ENCODE peak calls at places on chromosome 15, in nine cellular contexts. G is left cardiac atrium; S is brain microvascular endothelial cell; Q is stimulated activated CD8-positive, alpha-beta memory T cell treated with anti-CD3 and anti-CD28 coated beads, Interleukin-7, amount 100 ng/mL, for 4 hours; H is amygdala; E is RWPE2; F is dorsolateral prefrontal cortex; B is NCI-H1092; W is NCI-H1694 treated with DMSO at 0.1 percent for 48 hours. M is an unnamed sample.

GRCh38 chr15:35992791-35993190 is 446.8 kb upstream of the DPH6 start:
- DNase-seq in G (no peak), S (no peak), Q (no peak), H (no peak), E (no peak), F (no peak), B (no peak), W (no peak), M (no peak)

GRCh38 chr15:68307131-68307928 is 29.8 kb downstream of the FEM1B start:
- DNase-seq in G (no peak), S (no peak), Q (no peak), H (no peak), E (no peak), F (no peak), B (no peak), W (no peak), M (no peak)

GRCh38 chr15:65396283-65396964 is 18.6 kb upstream of the IGDCC3 start:
- DNase-seq in G (no peak), S (no peak), Q (no peak), H (no peak), E (no peak), F (no peak), B (no peak), W (no peak), M (no peak)

GRCh38 chr15:62844564-62845235 is 197.8 kb upstream of the TPM1 start:
- DNase-seq in G (no peak), S (peak), Q (no peak), H (no peak), E (no peak), F (no peak), B (no peak), W (no peak), M (no peak)

GRCh38 chr15:38873151-38873550 is 308.5 kb upstream of the RASGRP1 start:
- DNase-seq in G (no peak), S (no peak), Q (no peak), H (no peak), E (no peak), F (no peak), B (no peak), W (no peak), M (no peak)

GRCh38 chr15:41987246-41987924 is 15.0 kb upstream of the EHD4 start:
- DNase-seq in G (no peak), S (no peak), Q (no peak), H (no peak), E (peak), F (no peak), B (no peak), W (no peak), M (no peak)

GRCh38 chr15:68616397-68616796 is 37.6 kb downstream of the CORO2B start:
- DNase-seq in G (no peak), S (peak), Q (no peak), H (peak), E (no peak), F (peak), B (no peak), W (no peak), M (no peak)

GRCh38 chr15:33641069-33641468 is 327.2 kb upstream of the CHRM5 start:
- DNase-seq in G (no peak), S (no peak), Q (no peak), H (no peak), E (no peak), F (no peak), B (no peak), W (no peak), M (no peak)

GRCh38 chr15:98805434-98806274 is 157.3 kb downstream of the IGF1R start:
- DNase-seq in G (no peak), S (no peak), Q (no peak), H (no peak), E (no peak), F (no peak), B (no peak), W (no peak), M (no peak)

GRCh38 chr15:83174891-83175290 is 32.7 kb downstream of the HDGFL3 start:
- DNase-seq in G (no peak), S (no peak), Q (no peak), H (no peak), E (no peak), F (no peak), B (no peak), W (no peak), M (no peak)

GRCh38 chr15:27353837-27354236 is 382.9 kb downstream of the GABRG3 start:
- DNase-seq in G (no peak), S (no peak), Q (no peak), H (no peak), E (no peak), F (no peak), B (no peak), W (no peak), M (no peak)

GRCh38 chr15:71899665-71900064 is 89.3 kb downstream of the NR2E3 start:
- DNase-seq in G (no peak), S (no peak), Q (no peak), H (no peak), E (no peak), F (no peak), B (no peak), W (no peak), M (no peak)

GRCh38 chr15:100833432-100834389 is 45.9 kb upstream of the ALDH1A3 start:
- DNase-seq in G (no peak), S (no peak), Q (no peak), H (no peak), E (no peak), F (no peak), B (no peak), W (no peak), M (no peak)

GRCh38 chr15:79194386-79194785 is 88.1 kb upstream of the ANKRD34C start:
- DNase-seq in G (no peak), S (no peak), Q (no peak), H (no peak), E (no peak), F (no peak), B (no peak), W (no peak), M (no peak)

GRCh38 chr15:36887214-36888017 is 212.9 kb downstream of the MEIS2 start:
- DNase-seq in G (no peak), S (no peak), Q (no peak), H (no peak), E (no peak), F (no peak), B (no peak), W (no peak), M (no peak)

GRCh38 chr15:52191207-52191606 is at the start of gene GNB5:
- DNase-seq in G (no peak), S (no peak), Q (no peak), H (no peak), E (no peak), F (peak), B (no peak), W (no peak), M (no peak)

GRCh38 chr15:66995257-66995656 is 70.1 kb upstream of the SMAD3 start:
- DNase-seq in G (no peak), S (peak), Q (no peak), H (no peak), E (no peak), F (no peak), B (no peak), W (no peak), M (no peak)